ENCODE peak calls at places on chromosome 6, in six cellular contexts. One of them, this sample, is unnamed.

GRCh38 chr6:32700391-32701040 is 34.1 kb upstream of the HLA-DQB1 start:
- DNase-seq in stimulated activated CD8-positive, alpha-beta memory T cell treated with anti-CD3 and anti-CD28 coated beads, Interleukin-4, amount 100 ng/mL, for 24 hours: no peak
- DNase-seq in GM18507: no peak
- DNase-seq in body of pancreas: peak; percentile 27
- DNase-seq in NCI-H1436: no peak
- DNase-seq in activated T-cell treated with anti-CD3 and anti-CD28 coated beads for 1 hour: no peak
- DNase-seq in this sample: no peak

GRCh38 chr6:82954351-82954750 is 111.3 kb downstream of the UBE3D start:
- DNase-seq in activated T-cell treated with anti-CD3 and anti-CD28 coated beads for 1 hour: no peak
- DNase-seq in NCI-H1436: no peak
- DNase-seq in stimulated activated CD8-positive, alpha-beta memory T cell treated with anti-CD3 and anti-CD28 coated beads, Interleukin-4, amount 100 ng/mL, for 24 hours: no peak
- DNase-seq in GM18507: no peak
- DNase-seq in body of pancreas: no peak
- DNase-seq in this sample: no peak

GRCh38 chr6:159960485-159960884 is 8.4 kb upstream of the IGF2R start:
- DNase-seq in NCI-H1436: no peak
- DNase-seq in stimulated activated CD8-positive, alpha-beta memory T cell treated with anti-CD3 and anti-CD28 coated beads, Interleukin-4, amount 100 ng/mL, for 24 hours: no peak
- DNase-seq in activated T-cell treated with anti-CD3 and anti-CD28 coated beads for 1 hour: no peak
- DNase-seq in body of pancreas: no peak
- DNase-seq in GM18507: no peak
- DNase-seq in this sample: no peak

GRCh38 chr6:157661652-157662051 is 161.4 kb upstream of the SNX9 start:
- DNase-seq in NCI-H1436: no peak
- DNase-seq in activated T-cell treated with anti-CD3 and anti-CD28 coated beads for 1 hour: no peak
- DNase-seq in body of pancreas: no peak
- DNase-seq in stimulated activated CD8-positive, alpha-beta memory T cell treated with anti-CD3 and anti-CD28 coated beads, Interleukin-4, amount 100 ng/mL, for 24 hours: no peak
- DNase-seq in GM18507: no peak
- DNase-seq in this sample: no peak

GRCh38 chr6:143674466-143675114 is 3.2 kb upstream of the PHACTR2 start:
- DNase-seq in stimulated activated CD8-positive, alpha-beta memory T cell treated with anti-CD3 and anti-CD28 coated beads, Interleukin-4, amount 100 ng/mL, for 24 hours: no peak
- DNase-seq in body of pancreas: no peak
- DNase-seq in activated T-cell treated with anti-CD3 and anti-CD28 coated beads for 1 hour: no peak
- DNase-seq in NCI-H1436: no peak
- DNase-seq in GM18507: no peak
- DNase-seq in this sample: no peak

GRCh38 chr6:140175486-140175885 is 801.0 kb upstream of the CITED2 start:
- DNase-seq in stimulated activated CD8-positive, alpha-beta memory T cell treated with anti-CD3 and anti-CD28 coated beads, Interleukin-4, amount 100 ng/mL, for 24 hours: no peak
- DNase-seq in NCI-H1436: no peak
- DNase-seq in body of pancreas: no peak
- DNase-seq in activated T-cell treated with anti-CD3 and anti-CD28 coated beads for 1 hour: no peak
- DNase-seq in GM18507: no peak
- DNase-seq in this sample: no peak

GRCh38 chr6:18457065-18457817 is 70.1 kb downstream of the RNF144B start:
- DNase-seq in NCI-H1436: no peak
- DNase-seq in GM18507: no peak
- DNase-seq in activated T-cell treated with anti-CD3 and anti-CD28 coated beads for 1 hour: no peak
- DNase-seq in body of pancreas: no peak
- DNase-seq in stimulated activated CD8-positive, alpha-beta memory T cell treated with anti-CD3 and anti-CD28 coated beads, Interleukin-4, amount 100 ng/mL, for 24 hours: no peak
- DNase-seq in this sample: no peak

GRCh38 chr6:56347526-56347925 is 100.1 kb upstream of the COL21A1 start:
- DNase-seq in NCI-H1436: no peak
- DNase-seq in stimulated activated CD8-positive, alpha-beta memory T cell treated with anti-CD3 and anti-CD28 coated beads, Interleukin-4, amount 100 ng/mL, for 24 hours: no peak
- DNase-seq in GM18507: no peak
- DNase-seq in activated T-cell treated with anti-CD3 and anti-CD28 coated beads for 1 hour: no peak
- DNase-seq in body of pancreas: no peak
- DNase-seq in this sample: no peak

GRCh38 chr6:168527451-168528210 is 86.6 kb downstream of the SMOC2 start:
- DNase-seq in NCI-H1436: no peak
- DNase-seq in stimulated activated CD8-positive, alpha-beta memory T cell treated with anti-CD3 and anti-CD28 coated beads, Interleukin-4, amount 100 ng/mL, for 24 hours: no peak
- DNase-seq in body of pancreas: no peak
- DNase-seq in activated T-cell treated with anti-CD3 and anti-CD28 coated beads for 1 hour: no peak
- DNase-seq in GM18507: no peak
- DNase-seq in this sample: no peak

GRCh38 chr6:24428615-24429014 is 25.9 kb downstream of the MRS2 start:
- DNase-seq in activated T-cell treated with anti-CD3 and anti-CD28 coated beads for 1 hour: no peak
- DNase-seq in stimulated activated CD8-positive, alpha-beta memory T cell treated with anti-CD3 and anti-CD28 coated beads, Interleukin-4, amount 100 ng/mL, for 24 hours: no peak
- DNase-seq in GM18507: no peak
- DNase-seq in NCI-H1436: no peak
- DNase-seq in body of pancreas: no peak
- DNase-seq in this sample: no peak

GRCh38 chr6:2875840-2876207 is 27.3 kb downstream of the SERPINB9 start:
- DNase-seq in body of pancreas: peak; percentile 30
- DNase-seq in NCI-H1436: no peak
- DNase-seq in GM18507: no peak
- DNase-seq in activated T-cell treated with anti-CD3 and anti-CD28 coated beads for 1 hour: peak; percentile 38
- DNase-seq in stimulated activated CD8-positive, alpha-beta memory T cell treated with anti-CD3 and anti-CD28 coated beads, Interleukin-4, amount 100 ng/mL, for 24 hours: no peak
- DNase-seq in this sample: no peak

GRCh38 chr6:41277644-41278043 is 8.8 kb downstream of the TREM1 start:
- DNase-seq in body of pancreas: no peak
- DNase-seq in stimulated activated CD8-positive, alpha-beta memory T cell treated with anti-CD3 and anti-CD28 coated beads, Interleukin-4, amount 100 ng/mL, for 24 hours: no peak
- DNase-seq in activated T-cell treated with anti-CD3 and anti-CD28 coated beads for 1 hour: no peak
- DNase-seq in GM18507: no peak
- DNase-seq in NCI-H1436: no peak
- DNase-seq in this sample: no peak

GRCh38 chr6:161257778-161258457 is 15.9 kb downstream of the AGPAT4 start:
- DNase-seq in stimulated activated CD8-positive, alpha-beta memory T cell treated with anti-CD3 and anti-CD28 coated beads, Interleukin-4, amount 100 ng/mL, for 24 hours: no peak
- DNase-seq in activated T-cell treated with anti-CD3 and anti-CD28 coated beads for 1 hour: no peak
- DNase-seq in NCI-H1436: no peak
- DNase-seq in GM18507: no peak
- DNase-seq in body of pancreas: no peak
- DNase-seq in this sample: no peak

GRCh38 chr6:32973934-32974333 is 5.5 kb downstream of the BRD2 start:
- DNase-seq in NCI-H1436: no peak
- DNase-seq in GM18507: no peak
- DNase-seq in body of pancreas: no peak
- DNase-seq in activated T-cell treated with anti-CD3 and anti-CD28 coated beads for 1 hour: no peak
- DNase-seq in stimulated activated CD8-positive, alpha-beta memory T cell treated with anti-CD3 and anti-CD28 coated beads, Interleukin-4, amount 100 ng/mL, for 24 hours: no peak
- DNase-seq in this sample: no peak

GRCh38 chr6:81759782-81760181 is 7.3 kb upstream of the TENT5A start:
- DNase-seq in NCI-H1436: no peak
- DNase-seq in GM18507: no peak
- DNase-seq in body of pancreas: no peak
- DNase-seq in stimulated activated CD8-positive, alpha-beta memory T cell treated with anti-CD3 and anti-CD28 coated beads, Interleukin-4, amount 100 ng/mL, for 24 hours: no peak
- DNase-seq in activated T-cell treated with anti-CD3 and anti-CD28 coated beads for 1 hour: no peak
- DNase-seq in this sample: no peak

GRCh38 chr6:63923139-63923739 is 287.6 kb downstream of the PHF3 start:
- DNase-seq in stimulated activated CD8-positive, alpha-beta memory T cell treated with anti-CD3 and anti-CD28 coated beads, Interleukin-4, amount 100 ng/mL, for 24 hours: no peak
- DNase-seq in activated T-cell treated with anti-CD3 and anti-CD28 coated beads for 1 hour: no peak
- DNase-seq in NCI-H1436: peak; percentile 37
- DNase-seq in body of pancreas: no peak
- DNase-seq in GM18507: peak; percentile 7
- DNase-seq in this sample: no peak

GRCh38 chr6:107971181-107971580 is 13.2 kb upstream of the SEC63 start:
- DNase-seq in activated T-cell treated with anti-CD3 and anti-CD28 coated beads for 1 hour: no peak
- DNase-seq in GM18507: no peak
- DNase-seq in NCI-H1436: no peak
- DNase-seq in stimulated activated CD8-positive, alpha-beta memory T cell treated with anti-CD3 and anti-CD28 coated beads, Interleukin-4, amount 100 ng/mL, for 24 hours: no peak
- DNase-seq in body of pancreas: no peak
- DNase-seq in this sample: no peak

GRCh38 chr6:136525586-136526195 is 24.5 kb downstream of the MAP7 start:
- DNase-seq in activated T-cell treated with anti-CD3 and anti-CD28 coated beads for 1 hour: no peak
- DNase-seq in stimulated activated CD8-positive, alpha-beta memory T cell treated with anti-CD3 and anti-CD28 coated beads, Interleukin-4, amount 100 ng/mL, for 24 hours: no peak
- DNase-seq in body of pancreas: no peak
- DNase-seq in NCI-H1436: no peak
- DNase-seq in GM18507: no peak
- DNase-seq in this sample: no peak

This sample was measured in T-helper 1 cell.